ENCODE peak calls at places on chromosome 15, in six cellular contexts. E is omental fat pad, X is GM20000, R is OCI-LY7, G is prostate gland, B is foreskin keratinocyte. K is an unnamed sample.

GRCh38 chr15:46296797-46297196 is 662.0 kb downstream of the SQOR start:
- DNase-seq in E (no peak), X (no peak), R (no peak), G (no peak), B (no peak), K (no peak)

GRCh38 chr15:70596354-70597055 is 166.9 kb downstream of the UACA start:
- DNase-seq in E (no peak), X (no peak), R (no peak), G (no peak), B (peak), K (no peak)

GRCh38 chr15:98067339-98067738 is 106.8 kb downstream of the ARRDC4 start:
- DNase-seq in E (no peak), X (no peak), R (no peak), G (no peak), B (no peak), K (no peak)

GRCh38 chr15:53539878-53540277 is 219.6 kb downstream of the WDR72 start:
- DNase-seq in E (no peak), X (no peak), R (no peak), G (no peak), B (no peak), K (no peak)

GRCh38 chr15:64536244-64536836 is 76.0 kb downstream of the ZNF609 start:
- DNase-seq in E (no peak), X (no peak), R (no peak), G (no peak), B (peak), K (no peak)

GRCh38 chr15:25246641-25247417 is 192.0 kb downstream of the UBE3A start:
- DNase-seq in E (peak), X (no peak), R (no peak), G (no peak), B (no peak), K (no peak)

GRCh38 chr15:65099336-65099735 is 15.7 kb downstream of the UBAP1L start:
- DNase-seq in E (no peak), X (no peak), R (no peak), G (no peak), B (no peak), K (no peak)

GRCh38 chr15:99211926-99212325 is 37.5 kb downstream of the TTC23 start:
- DNase-seq in E (no peak), X (no peak), R (no peak), G (no peak), B (no peak), K (no peak)

GRCh38 chr15:82851981-82852511 is 42.6 kb downstream of the WHAMM start:
- DNase-seq in E (no peak), X (no peak), R (no peak), G (no peak), B (peak), K (no peak)

GRCh38 chr15:78212546-78213424 is 21.6 kb downstream of the ACSBG1 start:
- DNase-seq in E (no peak), X (no peak), R (no peak), G (peak), B (peak), K (no peak)

GRCh38 chr15:70014311-70014707 is 83.4 kb downstream of the TLE3 start:
- DNase-seq in E (no peak), X (no peak), R (no peak), G (no peak), B (no peak), K (no peak)

GRCh38 chr15:26890451-26890850 is 23.6 kb downstream of the GABRA5 start:
- DNase-seq in E (no peak), X (peak), R (no peak), G (no peak), B (no peak), K (peak)

GRCh38 chr15:36484038-36484778 is 95.2 kb upstream of the CDIN1 start:
- DNase-seq in E (no peak), X (no peak), R (no peak), G (no peak), B (peak), K (no peak)

GRCh38 chr15:76056931-76057330 is 2.9 kb upstream of the TMEM266 start:
- DNase-seq in E (no peak), X (peak), R (peak), G (no peak), B (peak), K (peak)

GRCh38 chr15:57185507-57186074 is 190.7 kb upstream of the CGNL1 start:
- DNase-seq in E (no peak), X (no peak), R (no peak), G (no peak), B (no peak), K (no peak)

GRCh38 chr15:65312400-65312916 is 8.0 kb downstream of the RNU5B-1 start:
- DNase-seq in E (no peak), X (no peak), R (no peak), G (no peak), B (no peak), K (no peak)

GRCh38 chr15:79116771-79117170 is 26.2 kb upstream of the RASGRF1 start:
- DNase-seq in E (no peak), X (no peak), R (no peak), G (no peak), B (no peak), K (no peak)

GRCh38 chr15:73981761-73982222 is 10.3 kb downstream of the STOML1 start:
- DNase-seq in E (no peak), X (no peak), R (no peak), G (no peak), B (peak), K (no peak)

GRCh38 chr15:38886315-38887163 is 321.9 kb upstream of the RASGRP1 start:
- DNase-seq in E (no peak), X (no peak), R (no peak), G (no peak), B (peak), K (no peak)

GRCh38 chr15:43249699-43250203 is 17.0 kb downstream of the TGM5 start:
- DNase-seq in E (no peak), X (peak), R (no peak), G (no peak), B (peak), K (peak)

GRCh38 chr15:49418811-49419210 is 4.2 kb upstream of the FGF7 start:
- DNase-seq in E (no peak), X (no peak), R (no peak), G (no peak), B (no peak), K (no peak)

GRCh38 chr15:100727291-100727851 is 125.0 kb downstream of the ASB7 start:
- DNase-seq in E (no peak), X (peak), R (no peak), G (no peak), B (peak), K (no peak)

GRCh38 chr15:99720533-99720932 is 12.7 kb downstream of the LYSMD4 start:
- DNase-seq in E (no peak), X (no peak), R (no peak), G (no peak), B (no peak), K (no peak)

GRCh38 chr15:73697033-73697467 is 12.9 kb downstream of the CD276 start:
- DNase-seq in E (peak), X (peak), R (peak), G (peak), B (peak), K (peak)

GRCh38 chr15:42171795-42172194 is 15.4 kb upstream of the PLA2G4F start:
- DNase-seq in E (no peak), X (no peak), R (no peak), G (no peak), B (no peak), K (no peak)

GRCh38 chr15:55552461-55552860 is 35.7 kb downstream of the PYGO1 start:
- DNase-seq in E (no peak), X (no peak), R (no peak), G (no peak), B (no peak), K (no peak)
- TF ChIP-seq CTCF in E (no peak), X (no peak), R (no peak), G (no peak), B (no peak), K (no peak)

GRCh38 chr15:68553594-68553993 is 25.2 kb upstream of the CORO2B start:
- DNase-seq in E (no peak), X (no peak), R (no peak), G (no peak), B (no peak), K (no peak)

GRCh38 chr15:68553994-68554715 is 24.6 kb upstream of the CORO2B start:
- DNase-seq in E (peak), X (peak), R (peak), G (peak), B (no peak), K (peak)

GRCh38 chr15:68551296-68551635 is 27.5 kb upstream of the CORO2B start:
- DNase-seq in E (no peak), X (no peak), R (no peak), G (no peak), B (no peak), K (no peak)

GRCh38 chr15:68552344-68552743 is 26.4 kb upstream of the CORO2B start:
- DNase-seq in E (no peak), X (no peak), R (no peak), G (no peak), B (no peak), K (no peak)

GRCh38 chr15:68552773-68553172 is 26.0 kb upstream of the CORO2B start:
- DNase-seq in E (no peak), X (no peak), R (no peak), G (no peak), B (peak), K (no peak)
- TF ChIP-seq CTCF in E (no peak), X (no peak), R (no peak), G (no peak), B (no peak), K (no peak)

DNA sequence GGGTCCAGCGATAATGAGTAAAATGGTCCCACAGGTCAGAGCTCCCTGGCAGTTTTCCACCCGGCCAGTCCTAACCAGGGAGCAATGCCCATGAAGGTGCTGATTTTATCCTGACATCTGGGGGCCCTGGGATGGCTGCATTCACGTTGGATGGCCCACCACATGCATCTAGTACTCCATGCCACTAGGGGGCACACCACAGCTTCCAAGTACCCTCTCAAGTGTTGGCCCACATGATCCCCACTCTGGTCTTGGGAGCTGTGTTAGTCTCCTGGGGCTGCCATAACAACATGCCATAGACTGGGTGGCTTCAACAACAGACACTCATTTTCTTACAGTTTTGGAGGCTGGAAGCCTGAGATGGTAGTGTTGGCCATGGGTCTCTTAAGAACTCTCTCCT is 225.5 kb downstream of the SLCO3A1 start:
- DNase-seq in E (no peak), X (no peak), R (peak), G (no peak), B (no peak), K (no peak)
- TF ChIP-seq CTCF in E (no peak), X (no peak), R (peak), G (no peak), B (peak), K (peak)

DNA sequence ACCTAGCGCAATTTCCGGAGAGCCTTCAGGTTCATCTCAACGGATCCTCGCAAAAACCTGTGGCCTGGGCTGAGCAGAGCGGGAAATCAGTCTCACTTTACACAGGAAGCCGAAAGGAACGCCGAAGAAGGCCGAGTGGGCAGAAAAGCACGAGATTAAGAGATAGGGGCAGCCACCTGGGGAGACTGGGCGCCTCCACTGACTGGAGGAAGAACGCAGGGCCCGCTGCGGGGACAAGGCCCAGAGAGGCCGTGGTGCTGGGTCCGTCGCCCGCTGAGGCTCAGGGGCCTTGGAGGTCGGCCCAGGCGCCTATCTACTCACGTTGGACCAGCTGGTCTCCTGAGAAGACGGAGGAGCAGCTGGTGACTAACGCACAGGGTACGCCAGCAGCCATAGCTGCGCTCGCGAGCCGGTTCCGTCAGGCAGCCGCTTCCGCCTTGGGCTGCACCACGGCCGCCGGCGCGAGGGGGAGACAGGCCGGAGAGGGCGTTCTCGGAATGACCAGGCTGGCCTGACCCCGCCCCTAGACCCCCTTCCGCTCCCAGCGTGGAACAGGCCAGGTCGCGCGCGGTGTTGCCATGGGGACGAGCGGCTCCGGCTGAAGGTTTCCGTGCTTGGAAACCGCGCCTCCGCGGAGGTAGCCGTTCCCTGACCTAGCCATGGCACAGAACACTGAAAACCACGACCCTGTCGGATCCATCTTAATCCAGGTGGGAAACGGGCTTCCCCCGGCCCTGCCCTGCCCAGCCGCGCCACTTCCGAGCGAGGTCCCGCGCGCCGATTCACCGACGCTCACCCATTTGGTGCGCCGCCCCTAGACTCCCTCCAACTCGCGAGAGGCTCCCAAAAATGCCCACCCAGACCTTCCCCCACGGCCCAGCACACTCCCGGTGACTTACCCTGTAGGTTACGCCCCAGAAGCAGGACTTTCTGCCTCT is at the start of the genes AAGAB and IQCH:
- DNase-seq in E (peak), X (peak), R (peak), G (peak), B (peak), K (peak)
- TF ChIP-seq CTCF in E (no peak), X (no peak), R (no peak), G (peak), B (no peak), K (peak)

GRCh38 chr15:86236721-86237121 is 157.1 kb downstream of the AGBL1 start:
- DNase-seq in E (no peak), X (no peak), R (no peak), G (no peak), B (no peak), K (no peak)

GRCh38 chr15:86229306-86229705 is 149.6 kb downstream of the AGBL1 start:
- DNase-seq in E (no peak), X (no peak), R (no peak), G (no peak), B (no peak), K (no peak)

GRCh38 chr15:86229966-86230365 is 150.3 kb downstream of the AGBL1 start:
- DNase-seq in E (no peak), X (no peak), R (no peak), G (no peak), B (no peak), K (no peak)

GRCh38 chr15:86235667-86236066 is 156.0 kb downstream of the AGBL1 start:
- DNase-seq in E (no peak), X (no peak), R (no peak), G (no peak), B (no peak), K (no peak)

GRCh38 chr15:86231864-86232801 is 152.5 kb downstream of the AGBL1 start:
- DNase-seq in E (no peak), X (peak), R (peak), G (peak), B (peak), K (peak)
- TF ChIP-seq CTCF in E (no peak), X (peak), R (peak), G (peak), B (peak), K (peak)

GRCh38 chr15:44286814-44287555 is 1.5 kb upstream of the GOLM2 start:
- DNase-seq in E (no peak), X (no peak), R (peak), G (no peak), B (no peak), K (no peak)
- TF ChIP-seq CTCF in E (no peak), X (no peak), R (peak), G (peak), B (no peak), K (no peak)

GRCh38 chr15:31227954-31228542 is 98.6 kb upstream of the KLF13 start:
- DNase-seq in E (no peak), X (peak), R (peak), G (no peak), B (no peak), K (peak)
- TF ChIP-seq CTCF in E (no peak), X (no peak), R (no peak), G (no peak), B (no peak), K (no peak)

K was measured in GM13977.